ENCODE peak calls at places on chromosomes 3 and 15, in nine cellular contexts. U, A, H, R, W, F, Z, L and B are unnamed samples.

GRCh38 chr3:171049831-171050444 is 23.4 kb upstream of the SLC2A2 start:
- DNase-seq in U (peak; percentile 33), A (peak; percentile 54), H (peak; percentile 74), R (peak; percentile 63), W (peak; percentile 23), F (no peak), Z (no peak), L (no peak), B (peak; percentile 30)

GRCh38 chr3:139710212-139710611 is 32.4 kb upstream of the NMNAT3 start:
- DNase-seq in U (no peak), A (no peak), H (no peak), R (no peak), W (no peak), F (no peak), Z (no peak), L (no peak), B (no peak)

GRCh38 chr3:46895761-46896160 is 18.2 kb downstream of the PTH1R start:
- DNase-seq in U (peak; percentile 34), A (no peak), H (no peak), R (peak; percentile 37), W (peak; percentile 7), F (no peak), Z (no peak), L (no peak), B (peak; percentile 10)

GRCh38 chr3:106403746-106404145 is 534.9 kb upstream of the CBLB start:
- DNase-seq in U (no peak), A (no peak), H (no peak), R (no peak), W (no peak), F (no peak), Z (no peak), L (no peak), B (no peak)

GRCh38 chr3:123782488-123782887 is 101.6 kb downstream of the MYLK start:
- DNase-seq in U (no peak), A (no peak), H (no peak), R (no peak), W (no peak), F (no peak), Z (no peak), L (no peak), B (no peak)

GRCh38 chr3:50274371-50275104 is 4.3 kb upstream of the LSMEM2 start:
- DNase-seq in U (peak; percentile 68), A (peak; percentile 83), H (peak; percentile 69), R (no peak), W (peak; percentile 63), F (no peak), Z (no peak), L (no peak), B (peak; percentile 80)

GRCh38 chr3:182812123-182812522 is 18.8 kb downstream of the ATP11B start:
- DNase-seq in U (no peak), A (no peak), H (no peak), R (no peak), W (no peak), F (no peak), Z (no peak), L (no peak), B (no peak)

GRCh38 chr3:106249159-106249558 is 380.3 kb upstream of the CBLB start:
- DNase-seq in U (no peak), A (no peak), H (no peak), R (no peak), W (no peak), F (no peak), Z (no peak), L (peak; percentile 36), B (no peak)

GRCh38 chr3:13528217-13528801 is 20.6 kb upstream of the FBLN2 start:
- DNase-seq in U (no peak), A (no peak), H (no peak), R (no peak), W (peak; percentile 42), F (no peak), Z (no peak), L (no peak), B (no peak)

GRCh38 chr3:44248152-44248551 is 6.5 kb downstream of the TOPAZ1 start:
- DNase-seq in U (no peak), A (no peak), H (no peak), R (no peak), W (no peak), F (no peak), Z (no peak), L (no peak), B (no peak)

GRCh38 chr3:144923051-144923450 is 951.4 kb downstream of the DIPK2A start:
- DNase-seq in U (no peak), A (no peak), H (no peak), R (no peak), W (no peak), F (no peak), Z (no peak), L (no peak), B (no peak)

GRCh38 chr3:73624363-73625123 is at the start of gene PDZRN3:
- DNase-seq in U (peak; percentile 90), A (peak; percentile 55), H (no peak), R (peak; percentile 85), W (peak; percentile 64), F (peak; percentile 85), Z (no peak), L (no peak), B (peak; percentile 71)

GRCh38 chr15:100230784-100231183 is 111.0 kb downstream of the ADAMTS17 start:
- DNase-seq in U (no peak), A (no peak), H (no peak), R (no peak), W (no peak), F (no peak), Z (no peak), L (no peak), B (no peak)

GRCh38 chr3:62255758-62256157 is 117.6 kb downstream of the FEZF2 start:
- DNase-seq in U (no peak), A (no peak), H (no peak), R (no peak), W (peak; percentile 44), F (no peak), Z (no peak), L (no peak), B (no peak)

GRCh38 chr15:57703387-57703786 is 3.1 kb upstream of the POLR2M start:
- DNase-seq in U (no peak), A (no peak), H (peak; percentile 62), R (no peak), W (no peak), F (no peak), Z (no peak), L (no peak), B (no peak)

GRCh38 chr15:80870893-80871292 is 91.7 kb downstream of the CEMIP start:
- DNase-seq in U (no peak), A (no peak), H (no peak), R (no peak), W (no peak), F (no peak), Z (no peak), L (no peak), B (no peak)

GRCh38 chr3:129182390-129183180 is 1.1 kb downstream of the CNBP start:
- DNase-seq in U (no peak), A (no peak), H (no peak), R (no peak), W (no peak), F (no peak), Z (no peak), L (no peak), B (no peak)

GRCh38 chr3:178203152-178203551 is 333.1 kb upstream of the KCNMB2 start:
- DNase-seq in U (no peak), A (no peak), H (no peak), R (no peak), W (no peak), F (no peak), Z (no peak), L (no peak), B (no peak)

DNA sequence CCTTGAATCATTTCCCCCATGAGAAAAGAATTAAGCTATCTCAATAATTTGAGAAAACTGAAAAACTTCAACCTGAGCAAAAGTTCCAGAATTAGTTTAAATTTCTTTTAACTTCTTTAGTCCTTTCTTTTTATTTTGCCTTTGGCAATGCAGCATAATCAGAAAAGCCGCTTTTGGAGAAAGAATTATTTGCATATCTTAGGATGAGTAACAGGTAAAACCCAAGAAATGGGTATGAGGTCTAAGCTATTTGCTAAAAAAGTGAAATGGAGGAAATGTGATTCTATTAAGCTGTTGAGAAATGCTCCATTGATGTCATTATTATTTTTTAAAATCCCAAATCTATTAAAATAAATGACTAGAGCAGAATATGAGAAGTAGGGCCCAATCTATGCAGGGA is 1238.3 kb upstream of the GBE1 start:
- DNase-seq in U (no peak), A (no peak), H (no peak), R (no peak), W (no peak), F (no peak), Z (no peak), L (no peak), B (no peak)
- H3K27ac ChIP-seq in U (no peak overlapping the region), A (no peak overlapping the region), H (no peak overlapping the region), R (no peak overlapping the region), W (no peak overlapping the region), F (no peak overlapping the region), Z (no peak overlapping the region), L (no peak overlapping the region), B (no peak overlapping the region)

DNA sequence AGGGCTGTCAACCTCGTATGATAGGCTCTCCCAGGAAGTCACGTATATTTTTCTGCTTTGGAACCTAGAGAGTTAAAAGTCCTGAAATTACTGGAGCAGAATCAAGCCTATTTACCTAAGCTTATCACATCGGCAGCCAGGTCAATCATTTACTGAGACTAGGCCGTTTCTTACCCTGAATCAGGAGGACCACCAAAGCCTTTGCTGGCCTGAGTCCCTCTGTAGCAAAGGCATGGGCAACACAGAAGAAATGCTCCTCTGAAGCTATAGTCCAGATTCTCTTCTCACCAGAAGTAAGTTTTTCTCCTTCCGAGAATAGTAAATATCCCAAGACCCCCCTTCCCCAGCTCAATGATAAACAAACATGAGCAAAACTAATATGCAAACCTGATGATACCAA is 125.9 kb upstream of the PHLDB2 start:
- DNase-seq in U (no peak), A (no peak), H (no peak), R (no peak), W (no peak), F (no peak), Z (no peak), L (no peak), B (no peak)
- H3K4me3 ChIP-seq in U (no peak overlapping the region), A (peak overlapping the region; percentile 42), H (no peak overlapping the region), R (peak overlapping the region; percentile 11), W (no peak overlapping the region), F (no peak overlapping the region), Z (no peak overlapping the region), L (no peak overlapping the region), B (no peak overlapping the region)

GRCh38 chr3:8755564-8756237 is 13.7 kb downstream of the OXTR start:
- DNase-seq in U (no peak), A (no peak), H (no peak), R (no peak), W (no peak), F (no peak), Z (no peak), L (no peak), B (no peak)
- TF ChIP-seq CTCF in U (no peak), A (no peak), H (peak; percentile 5), R (no peak), W (no peak), F (no peak), Z (no peak), L (peak; percentile 40), B (no peak)

GRCh38 chr3:154921351-154921750 is 158.8 kb upstream of the MME start:
- DNase-seq in U (no peak), A (no peak), H (no peak), R (no peak), W (no peak), F (no peak), Z (no peak), L (no peak), B (no peak)

GRCh38 chr3:154919226-154919625 is 160.9 kb upstream of the MME start:
- DNase-seq in U (no peak), A (no peak), H (no peak), R (no peak), W (no peak), F (no peak), Z (no peak), L (no peak), B (no peak)
- H3K27ac ChIP-seq in U (no peak overlapping the region), A (no peak overlapping the region), H (no peak overlapping the region), R (no peak overlapping the region), W (no peak overlapping the region), F (no peak overlapping the region), Z (no peak overlapping the region), L (no peak overlapping the region), B (no peak overlapping the region)